ENCODE peak calls at places on chromosomes 3 and 15, in six cellular contexts. U, A, D, N, X and G are unnamed samples.

GRCh38 chr15:85795320-85795668 is 569 bp upstream of the KLHL25 start:
- DNase-seq in U (no peak), A (peak), D (no peak), N (no peak), X (peak), G (no peak)

GRCh38 chr3:197752107-197752506 is 2.4 kb downstream of the FYTTD1 start:
- DNase-seq in U (no peak), A (no peak), D (no peak), N (no peak), X (peak), G (no peak)

GRCh38 chr3:75631541-75631940 is 32.6 kb upstream of the FRG2C start:
- DNase-seq in U (no peak), A (no peak), D (no peak), N (no peak), X (no peak), G (no peak)

GRCh38 chr3:96347289-96347688 is 467.1 kb upstream of the EPHA6 start:
- DNase-seq in U (no peak), A (no peak), D (no peak), N (no peak), X (no peak), G (no peak)

GRCh38 chr3:107676469-107677309 is 153.9 kb downstream of the BBX start:
- DNase-seq in U (no peak), A (no peak), D (no peak), N (peak), X (peak), G (no peak)

GRCh38 chr3:9151240-9151639 is 98.2 kb downstream of the SRGAP3 start:
- DNase-seq in U (no peak), A (no peak), D (no peak), N (no peak), X (peak), G (no peak)

GRCh38 chr15:51814616-51815015 is 14.8 kb upstream of the TMOD3 start:
- DNase-seq in U (no peak), A (no peak), D (no peak), N (no peak), X (no peak), G (no peak)

GRCh38 chr3:23383875-23384274 is 180.7 kb downstream of the UBE2E2 start:
- DNase-seq in U (no peak), A (no peak), D (no peak), N (no peak), X (no peak), G (no peak)

GRCh38 chr3:151864423-151865101 is 8.9 kb upstream of the SUCNR1 start:
- DNase-seq in U (no peak), A (no peak), D (no peak), N (no peak), X (peak), G (no peak)

GRCh38 chr3:64667887-64668581 is 19.8 kb downstream of the ADAMTS9 start:
- DNase-seq in U (no peak), A (peak), D (no peak), N (no peak), X (no peak), G (no peak)

GRCh38 chr15:41024141-41024540 is 70.9 kb downstream of the CHAC1 start:
- DNase-seq in U (no peak), A (no peak), D (no peak), N (no peak), X (peak), G (no peak)
- H3K27ac ChIP-seq in U (peak), A (no peak), D (no peak), N (no peak), X (peak), G (no peak)

DNA sequence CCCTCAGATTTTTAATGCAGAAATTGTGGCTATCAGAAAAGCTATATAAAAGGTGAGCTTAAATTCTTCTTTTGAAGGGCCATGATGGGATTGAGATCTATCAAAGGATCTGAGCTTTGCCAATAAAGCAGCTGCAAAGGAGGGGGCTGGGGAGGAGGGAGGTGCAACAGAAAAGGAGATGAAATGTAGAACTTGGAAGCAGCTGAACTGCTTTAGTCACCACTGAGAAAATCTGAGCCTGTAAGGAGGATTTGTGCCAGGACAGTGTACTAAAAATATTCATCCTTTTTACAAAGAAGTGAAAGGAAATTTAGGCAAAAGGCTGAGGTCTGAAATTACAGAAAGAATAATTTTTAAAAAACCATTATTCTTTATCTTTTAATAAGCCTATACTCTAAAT is 10.3 kb downstream of the TSPAN3 start:
- DNase-seq in U (no peak), A (no peak), D (no peak), N (no peak), X (peak), G (no peak)
- H3K27ac ChIP-seq in U (peak), A (no peak), D (no peak), N (no peak), X (peak), G (no peak)

GRCh38 chr15:45646220-45646619 is 11.4 kb downstream of the SQOR start:
- DNase-seq in U (no peak), A (no peak), D (no peak), N (no peak), X (peak), G (no peak)
- H3K27ac ChIP-seq in U (peak), A (no peak), D (no peak), N (no peak), X (peak), G (no peak)

DNA sequence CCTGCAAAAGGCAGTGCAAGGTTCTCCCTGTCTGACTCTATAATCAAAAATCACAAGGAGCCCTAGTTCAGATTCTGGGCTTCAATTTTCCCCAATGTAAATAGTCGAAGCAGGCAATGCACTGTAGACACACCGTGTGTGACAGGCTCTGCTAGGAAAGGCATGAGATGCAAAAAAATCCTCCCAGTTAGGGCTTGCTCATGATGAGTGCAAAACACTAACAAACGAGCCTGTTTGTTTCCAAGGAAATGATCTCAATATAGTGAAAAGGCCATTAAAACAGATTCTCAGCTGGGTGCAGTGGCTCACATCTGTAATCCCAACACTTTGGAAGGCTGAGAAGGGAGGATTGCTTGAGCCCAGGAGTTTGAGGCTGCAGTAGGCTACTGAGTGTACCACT is 55.7 kb downstream of the UMPS start:
- DNase-seq in U (no peak), A (no peak), D (no peak), N (no peak), X (peak), G (no peak)
- H3K27ac ChIP-seq in U (peak), A (peak), D (no peak), N (no peak), X (peak), G (peak)

DNA sequence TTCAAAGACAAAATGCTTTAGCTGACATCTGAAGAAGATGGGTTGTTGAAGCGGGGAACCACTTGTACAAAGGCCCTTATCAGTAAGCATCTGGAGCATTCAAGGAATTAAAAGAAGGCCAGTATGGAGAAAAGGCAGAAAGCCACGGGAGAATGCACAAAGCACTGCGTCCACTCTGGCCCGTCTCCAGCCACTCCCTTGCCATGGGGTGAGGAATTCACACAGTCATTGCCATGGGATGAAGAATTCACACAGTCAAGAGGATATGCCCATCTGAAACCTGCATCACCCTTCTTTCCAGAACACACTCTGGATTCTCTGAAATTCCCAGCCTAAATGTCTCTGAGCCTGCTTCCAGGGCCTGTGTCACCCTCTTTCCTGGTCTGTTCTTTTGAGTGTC is 26.7 kb upstream of the STAG1 start:
- DNase-seq in U (no peak), A (no peak), D (no peak), N (no peak), X (peak), G (no peak)
- H3K27ac ChIP-seq in U (no peak), A (no peak), D (no peak), N (no peak), X (no peak), G (no peak)

DNA sequence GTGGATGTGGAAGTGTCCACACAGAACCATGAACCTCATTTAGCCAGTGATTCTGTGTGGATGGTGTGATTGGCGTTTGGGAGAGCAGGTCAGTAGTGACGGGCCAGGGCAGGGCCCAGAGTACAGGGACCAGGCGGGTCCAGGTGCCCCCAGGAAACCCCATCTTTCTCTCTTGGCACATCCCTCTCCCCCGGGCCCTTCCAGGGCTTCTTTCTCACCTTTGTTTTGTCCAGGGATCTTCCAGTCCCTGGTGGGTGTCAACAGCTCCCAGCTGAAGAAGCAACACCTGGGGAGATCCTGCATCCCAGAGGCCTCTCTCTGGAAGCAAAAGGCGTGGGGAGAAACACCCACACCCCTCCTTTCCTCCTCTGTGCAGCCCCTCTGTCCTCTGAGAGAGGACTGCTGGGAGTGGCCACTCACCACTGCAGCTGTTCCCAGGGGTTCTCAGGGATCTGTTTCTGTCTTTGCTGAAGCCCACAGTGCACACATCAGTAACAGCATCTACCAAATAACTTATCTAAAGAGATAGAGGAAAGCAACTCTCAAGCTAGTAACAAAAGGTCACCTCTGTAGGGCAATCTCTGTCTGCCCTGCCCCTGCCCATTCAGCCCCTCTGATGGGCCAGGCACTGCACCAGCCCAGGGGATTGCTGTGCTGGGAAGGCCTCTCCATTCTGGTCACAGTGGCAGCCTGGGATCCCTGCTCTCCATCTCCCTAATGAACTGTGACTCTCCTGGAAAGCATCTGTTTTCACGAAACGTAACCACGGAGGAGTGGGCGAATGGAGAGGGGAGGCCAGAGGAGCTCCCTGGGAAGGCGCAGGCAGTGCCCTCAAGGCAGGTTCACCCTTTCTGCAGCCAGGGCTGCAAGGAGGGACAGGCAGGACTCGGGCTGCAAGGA is 98.3 kb upstream of the ALDH1A3 start:
- DNase-seq in U (no peak), A (no peak), D (peak), N (no peak), X (peak), G (no peak)
- H3K27ac ChIP-seq in U (no peak), A (no peak), D (no peak), N (no peak), X (no peak), G (no peak)

GRCh38 chr15:41832875-41833274 is 5.0 kb downstream of the JMJD7 start:
- DNase-seq in U (peak), A (no peak), D (no peak), N (peak), X (no peak), G (no peak)
- H3K27ac ChIP-seq in U (no peak), A (no peak), D (no peak), N (no peak), X (no peak), G (no peak)

DNA sequence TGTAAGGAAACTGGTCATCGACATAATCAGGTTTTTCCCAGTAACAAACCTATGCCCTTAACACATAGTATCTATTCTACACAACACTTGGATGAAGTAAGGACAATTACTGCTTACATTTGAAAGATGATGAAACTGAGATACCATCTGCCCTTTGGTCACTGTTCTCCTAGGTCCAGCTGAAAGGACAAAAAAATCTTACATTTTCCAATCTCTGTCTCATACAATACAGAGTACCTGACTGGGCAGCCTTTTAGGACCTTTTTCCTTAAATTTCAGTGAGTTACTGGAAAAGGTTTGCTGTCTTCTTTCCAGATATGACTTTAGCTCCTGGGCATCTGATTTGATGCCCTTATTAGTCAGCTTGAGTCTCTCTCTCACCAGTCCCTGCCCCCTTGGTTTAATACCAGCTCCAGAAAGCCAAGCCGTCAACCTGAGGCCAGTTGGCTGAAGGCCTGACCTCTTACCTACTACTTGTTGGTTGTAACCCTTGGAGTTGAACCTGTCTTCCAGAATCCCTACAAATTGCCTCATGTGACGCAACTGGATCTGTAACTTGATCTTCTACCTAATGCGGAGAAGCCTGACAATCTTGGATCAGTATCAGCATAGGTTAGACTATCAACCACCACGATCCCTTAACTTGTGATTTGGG is 355.3 kb upstream of the ZNF385D start:
- DNase-seq in U (no peak), A (no peak), D (no peak), N (no peak), X (no peak), G (no peak)
- H3K27ac ChIP-seq in U (no peak), A (no peak), D (no peak), N (no peak), X (no peak), G (no peak)

GRCh38 chr3:99817437-99818240 is at the start of gene CMSS1:
- DNase-seq in U (peak), A (peak), D (peak), N (peak), X (peak), G (peak)
- H3K27ac ChIP-seq in U (peak), A (peak), D (peak), N (peak), X (peak), G (peak)